ENCODE peak calls at places on chromosomes 16 and 17, in ten cellular contexts. L, I, H, W, N, F, P, M, D and R are unnamed samples.
A peak's percentile ranks its signal among the peaks of the same experiment; 100 is the strongest.

GRCh38 chr17:53058031-53058430 is 764.7 kb upstream of the KIF2B start:
- DNase-seq in W (no peak), L (no peak), N (no peak), D (no peak), F (no peak), H (no peak), P (peak; percentile 82), M (no peak), I (no peak), R (no peak)

GRCh38 chr16:79601092-79601977 is 798 bp upstream of the MAF start:
- DNase-seq in P (peak; percentile 15), D (peak; percentile 76), L (no peak), F (peak; percentile 80), I (no peak), N (no peak), W (no peak), M (peak; percentile 41), H (no peak), R (peak; percentile 78)

GRCh38 chr17:19533718-19534561 is at the start of gene SLC47A1:
- DNase-seq in L (no peak), M (peak; percentile 69), I (peak; percentile 22), D (peak; percentile 61), H (no peak), W (peak; percentile 57), F (peak; percentile 66), N (no peak), P (peak; percentile 23), R (no peak)

GRCh38 chr16:53043462-53043861 is 9.2 kb downstream of the CHD9NB start:
- DNase-seq in D (no peak), L (no peak), M (peak; percentile 50), W (no peak), N (no peak), H (no peak), I (peak; percentile 67), F (no peak), P (no peak), R (no peak)

GRCh38 chr16:50598256-50598894 is 50.2 kb downstream of the NKD1 start:
- DNase-seq in D (peak; percentile 89), F (no peak), M (no peak), W (no peak), P (no peak), I (no peak), L (no peak), H (no peak), N (no peak), R (peak; percentile 88)

GRCh38 chr17:64095144-64095882 is 34.6 kb downstream of the ERN1 start:
- DNase-seq in M (no peak), I (no peak), F (no peak), L (no peak), H (no peak), P (no peak), D (no peak), N (no peak), W (no peak), R (no peak)

GRCh38 chr16:25925466-25925865 is 233.7 kb downstream of the HS3ST4 start:
- DNase-seq in D (no peak), N (no peak), P (no peak), I (no peak), W (no peak), F (no peak), L (no peak), H (no peak), M (no peak), R (no peak)

GRCh38 chr16:82081271-82081670 is 46.2 kb downstream of the HSD17B2 start:
- DNase-seq in F (no peak), W (no peak), N (no peak), L (no peak), P (no peak), M (no peak), D (no peak), H (no peak), I (no peak), R (no peak)

GRCh38 chr17:69489303-69489702 is 74.8 kb downstream of the MAP2K6 start:
- DNase-seq in D (no peak), F (no peak), W (no peak), L (no peak), P (no peak), H (no peak), M (no peak), I (no peak), N (no peak), R (no peak)

GRCh38 chr17:81702934-81703746 is at the start of gene MRPL12:
- DNase-seq in L (peak; percentile 96), W (peak; percentile 91), M (peak; percentile 98), H (peak; percentile 86), I (peak; percentile 90), N (peak; percentile 93), P (peak; percentile 94), F (peak; percentile 98), D (peak; percentile 97), R (peak; percentile 97)

GRCh38 chr16:29641561-29641960 is 21.5 kb upstream of the SPN start:
- DNase-seq in W (no peak), I (no peak), F (no peak), M (peak; percentile 9), P (peak; percentile 14), L (no peak), H (no peak), N (peak; percentile 74), D (no peak), R (no peak)

GRCh38 chr16:873889-874288 is 73.4 kb upstream of the GNG13 start:
- DNase-seq in N (no peak), D (peak; percentile 15), I (no peak), M (no peak), P (no peak), W (no peak), F (no peak), L (no peak), H (no peak), R (no peak)

GRCh38 chr17:42928714-42929496 is 28.3 kb downstream of the G6PC1 start:
- DNase-seq in D (no peak), N (peak; percentile 94), F (peak; percentile 70), P (peak; percentile 57), I (peak; percentile 94), L (peak; percentile 66), W (peak; percentile 66), M (peak; percentile 86), H (peak; percentile 48), R (no peak)

GRCh38 chr17:15651001-15651582 is 31.6 kb upstream of the FBXW10B start:
- DNase-seq in W (peak; percentile 13), I (no peak), L (no peak), N (no peak), F (no peak), P (peak; percentile 11), M (no peak), D (no peak), H (no peak), R (peak; percentile 63)

GRCh38 chr16:54286330-54287017 is at the start of gene IRX3:
- DNase-seq in W (peak; percentile 97), L (peak; percentile 98), I (peak; percentile 87), F (peak; percentile 96), P (peak; percentile 92), M (peak; percentile 98), H (no peak), N (no peak), D (peak; percentile 93), R (peak; percentile 93)

GRCh38 chr16:51374346-51374745 is 223.3 kb upstream of the SALL1 start:
- DNase-seq in F (no peak), W (peak; percentile 71), I (peak; percentile 86), H (no peak), D (no peak), P (peak; percentile 78), M (peak; percentile 84), L (peak; percentile 6), N (no peak), R (no peak)